ENCODE peak calls at places on chromosomes 3 and 15, in ten cellular contexts. One of them, this sample, is unnamed.

GRCh38 chr3:46546896-46547440 is 19.1 kb downstream of the LRRC2 start:
- DNase-seq in posterior cingulate gyrus: no peak
- DNase-seq in WERI-Rb-1: no peak
- DNase-seq in AG08395: no peak
- DNase-seq in NCI-H1105 treated with DMSO at 0.1 percent for 48 hours: no peak
- DNase-seq in nephron progenitor cell: no peak
- DNase-seq in T-cell: no peak
- DNase-seq in aorta: no peak
- DNase-seq in endothelial cell: no peak
- DNase-seq in sigmoid colon: no peak
- DNase-seq in this sample: no peak

GRCh38 chr3:33035596-33035995 is 61.4 kb downstream of the GLB1 start:
- DNase-seq in posterior cingulate gyrus: no peak
- DNase-seq in WERI-Rb-1: no peak
- DNase-seq in AG08395: peak
- DNase-seq in NCI-H1105 treated with DMSO at 0.1 percent for 48 hours: no peak
- DNase-seq in nephron progenitor cell: no peak
- DNase-seq in T-cell: no peak
- DNase-seq in aorta: no peak
- DNase-seq in endothelial cell: no peak
- DNase-seq in sigmoid colon: no peak
- DNase-seq in this sample: no peak

GRCh38 chr3:52046186-52046913 is 10.0 kb downstream of the DUSP7 start:
- DNase-seq in posterior cingulate gyrus: no peak
- DNase-seq in WERI-Rb-1: no peak
- DNase-seq in AG08395: peak
- DNase-seq in NCI-H1105 treated with DMSO at 0.1 percent for 48 hours: no peak
- DNase-seq in nephron progenitor cell: no peak
- DNase-seq in T-cell: no peak
- DNase-seq in aorta: peak
- DNase-seq in endothelial cell: peak
- DNase-seq in sigmoid colon: no peak
- DNase-seq in this sample: no peak

GRCh38 chr15:70604671-70605070 is 158.7 kb downstream of the UACA start:
- DNase-seq in posterior cingulate gyrus: no peak
- DNase-seq in WERI-Rb-1: no peak
- DNase-seq in AG08395: no peak
- DNase-seq in NCI-H1105 treated with DMSO at 0.1 percent for 48 hours: no peak
- DNase-seq in nephron progenitor cell: no peak
- DNase-seq in T-cell: no peak
- DNase-seq in aorta: no peak
- DNase-seq in endothelial cell: no peak
- DNase-seq in sigmoid colon: no peak
- DNase-seq in this sample: no peak

GRCh38 chr3:52053307-52054304 is 2.8 kb downstream of the DUSP7 start:
- DNase-seq in posterior cingulate gyrus: peak
- DNase-seq in WERI-Rb-1: no peak
- DNase-seq in AG08395: no peak
- DNase-seq in NCI-H1105 treated with DMSO at 0.1 percent for 48 hours: no peak
- DNase-seq in nephron progenitor cell: no peak
- DNase-seq in T-cell: no peak
- DNase-seq in aorta: no peak
- DNase-seq in endothelial cell: peak
- DNase-seq in sigmoid colon: no peak
- DNase-seq in this sample: no peak

GRCh38 chr3:52302426-52303185 is 13.5 kb upstream of the DNAH1 start:
- DNase-seq in posterior cingulate gyrus: no peak
- DNase-seq in WERI-Rb-1: no peak
- DNase-seq in AG08395: no peak
- DNase-seq in NCI-H1105 treated with DMSO at 0.1 percent for 48 hours: peak
- DNase-seq in nephron progenitor cell: no peak
- DNase-seq in T-cell: no peak
- DNase-seq in aorta: no peak
- DNase-seq in endothelial cell: no peak
- DNase-seq in sigmoid colon: no peak
- DNase-seq in this sample: no peak

GRCh38 chr15:40397688-40398412 is 7.7 kb upstream of the IVD start:
- DNase-seq in posterior cingulate gyrus: no peak
- DNase-seq in WERI-Rb-1: no peak
- DNase-seq in AG08395: no peak
- DNase-seq in NCI-H1105 treated with DMSO at 0.1 percent for 48 hours: no peak
- DNase-seq in nephron progenitor cell: no peak
- DNase-seq in T-cell: no peak
- DNase-seq in aorta: no peak
- DNase-seq in endothelial cell: no peak
- DNase-seq in sigmoid colon: no peak
- DNase-seq in this sample: no peak

GRCh38 chr3:46935168-46935858 is 41.2 kb downstream of the CCDC12 start:
- DNase-seq in posterior cingulate gyrus: no peak
- DNase-seq in WERI-Rb-1: peak
- DNase-seq in AG08395: peak
- DNase-seq in NCI-H1105 treated with DMSO at 0.1 percent for 48 hours: no peak
- DNase-seq in nephron progenitor cell: no peak
- DNase-seq in T-cell: no peak
- DNase-seq in aorta: peak
- DNase-seq in endothelial cell: peak
- DNase-seq in sigmoid colon: peak
- DNase-seq in this sample: peak